ENCODE peak calls at places on chromosomes 11 and 22, in four cellular contexts. W is substantia nigra; R is CD4-positive, CD25-positive, alpha-beta regulatory T cell; T is left lobe of liver. X is an unnamed sample.
A peak's percentile ranks its signal among the peaks of the same experiment; 100 is the strongest.

GRCh38 chr11:46249103-46249942 is 28.1 kb upstream of the CREB3L1 start:
- DNase-seq in W (no peak), R (no peak), T (peak; percentile 22), X (no peak)

GRCh38 chr11:69495441-69496201 is 14.2 kb downstream of the LINC01488 start:
- DNase-seq in W (no peak), R (no peak), T (no peak), X (no peak)

GRCh38 chr22:28594784-28595324 is 84.8 kb downstream of the TTC28 start:
- DNase-seq in W (no peak), R (peak; percentile 31), T (no peak), X (no peak)

GRCh38 chr22:17744430-17744829 is 29.8 kb downstream of the BID start:
- DNase-seq in W (no peak), R (no peak), T (no peak), X (no peak)

GRCh38 chr22:48093981-48094380 is 1331.5 kb downstream of the TBC1D22A start:
- DNase-seq in W (no peak), R (no peak), T (no peak), X (no peak)

GRCh38 chr11:45722144-45722543 is 56.7 kb upstream of the CHST1 start:
- DNase-seq in W (no peak), R (no peak), T (no peak), X (no peak)

GRCh38 chr11:74449369-74449931 is 17.9 kb downstream of the KCNE3 start:
- DNase-seq in W (peak; percentile 53), R (peak; percentile 71), T (no peak), X (peak; percentile 58)

GRCh38 chr11:100825610-100826009 is 138.5 kb downstream of the ARHGAP42 start:
- DNase-seq in W (no peak), R (no peak), T (no peak), X (no peak)

GRCh38 chr22:21695432-21696085 is 29.7 kb downstream of the PPIL2 start:
- DNase-seq in W (no peak), R (no peak), T (no peak), X (no peak)

GRCh38 chr11:80980221-80980620 is 1539.4 kb upstream of the TENM4 start:
- DNase-seq in W (no peak), R (no peak), T (no peak), X (no peak)

GRCh38 chr11:764322-765024 is 12.8 kb downstream of the GATD1 start:
- DNase-seq in W (no peak), R (no peak), T (no peak), X (no peak)

GRCh38 chr11:120191058-120191457 is 19.8 kb upstream of the OAF start:
- DNase-seq in W (no peak), R (no peak), T (no peak), X (no peak)

GRCh38 chr22:41447435-41448188 is 1.0 kb upstream of the TOB2 start:
- DNase-seq in W (peak; percentile 63), R (peak; percentile 57), T (peak; percentile 77), X (peak; percentile 87)

GRCh38 chr11:29173660-29174062 is 843.2 kb downstream of the KCNA4 start:
- DNase-seq in W (no peak), R (no peak), T (no peak), X (no peak)